ENCODE peak calls at places on chromosomes 13 and 19, in seven cellular contexts. R is ascending aorta; M is astrocyte; T is adrenal gland; Z is breast epithelium; D is CD8-positive, alpha-beta memory T cell; Q is spleen. C is an unnamed sample.

GRCh38 chr13:44379885-44380284 is 6.3 kb downstream of the SERP2 start:
- DNase-seq in Z (no peak), T (no peak), M (no peak), R (no peak), D (no peak), Q (no peak), C (no peak)

GRCh38 chr19:30419581-30420180 is 47.5 kb downstream of the ZNF536 start:
- DNase-seq in Q (no peak), Z (no peak), M (no peak), D (no peak), R (no peak), T (peak), C (no peak)

GRCh38 chr19:10020851-10021250 is 7.6 kb downstream of the RDH8 start:
- DNase-seq in T (no peak), Z (no peak), Q (no peak), M (no peak), R (no peak), D (no peak), C (no peak)

GRCh38 chr19:55324705-55325104 is 436 bp downstream of the TMEM150B start:
- DNase-seq in Q (no peak), R (no peak), D (no peak), T (no peak), M (no peak), Z (no peak), C (no peak)

GRCh38 chr13:30431269-30431950 is 9.1 kb downstream of the UBE2L5 start:
- DNase-seq in R (no peak), Z (no peak), Q (no peak), M (peak), T (no peak), D (no peak), C (no peak)

GRCh38 chr13:47679391-47679790 is 321.7 kb downstream of the SUCLA2 start:
- DNase-seq in T (no peak), Q (no peak), M (peak), R (no peak), Z (no peak), D (no peak), C (no peak)

GRCh38 chr19:40592170-40592569 is 9.0 kb upstream of the LTBP4 start:
- DNase-seq in M (peak), Z (no peak), T (no peak), Q (no peak), D (no peak), R (no peak), C (no peak)

GRCh38 chr13:90723381-90723780 is 624.1 kb upstream of the MIR17HG start:
- DNase-seq in R (no peak), M (peak), T (no peak), D (no peak), Z (no peak), Q (no peak), C (no peak)

GRCh38 chr13:45142440-45143345 is 22.4 kb downstream of the GTF2F2 start:
- DNase-seq in D (no peak), R (no peak), Z (no peak), M (no peak), T (no peak), Q (no peak), C (no peak)

GRCh38 chr13:67133476-67133875 is 96.7 kb downstream of the PCDH9 start:
- DNase-seq in R (no peak), Z (no peak), D (no peak), M (peak), T (no peak), Q (no peak), C (no peak)

GRCh38 chr19:48689438-48689837 is 6.3 kb upstream of the FUT2 start:
- DNase-seq in T (no peak), M (no peak), R (no peak), D (no peak), Z (no peak), Q (no peak), C (no peak)

GRCh38 chr13:31835932-31836331 is 96.6 kb downstream of the RXFP2 start:
- DNase-seq in T (no peak), M (peak), R (no peak), Q (no peak), D (no peak), Z (no peak), C (no peak)

GRCh38 chr19:5572556-5573286 is 5.0 kb upstream of the TINCR start:
- DNase-seq in Q (no peak), D (no peak), Z (no peak), T (no peak), R (no peak), M (no peak), C (no peak)

GRCh38 chr13:39968646-39969475 is 313.4 kb downstream of the COG6 start:
- DNase-seq in Q (no peak), Z (no peak), M (no peak), R (no peak), D (no peak), T (no peak), C (no peak)

GRCh38 chr19:5314012-5314906 is 26.4 kb downstream of the PTPRS start:
- DNase-seq in T (no peak), D (no peak), R (no peak), M (no peak), Q (no peak), Z (no peak), C (no peak)

GRCh38 chr19:12749938-12750521 is 1.6 kb upstream of the BEST2 start:
- DNase-seq in D (no peak), Q (no peak), R (no peak), M (peak), Z (no peak), T (no peak), C (no peak)

GRCh38 chr13:32019612-32020233 is 11.9 kb upstream of the FRY start:
- DNase-seq in R (no peak), T (peak), Z (no peak), D (no peak), M (peak), Q (no peak), C (no peak)

GRCh38 chr13:61135583-61135982 is 280.1 kb downstream of the PCDH20 start:
- DNase-seq in Z (no peak), Q (no peak), T (no peak), M (no peak), D (no peak), R (no peak), C (no peak)

GRCh38 chr13:113448545-113448884 is 4.8 kb downstream of the ADPRHL1 start:
- DNase-seq in R (peak), Z (peak), D (no peak), M (no peak), T (peak), Q (no peak), C (no peak)

GRCh38 chr13:109144693-109145437 is 515.5 kb downstream of the MYO16 start:
- DNase-seq in T (no peak), Q (no peak), M (no peak), D (no peak), Z (no peak), R (no peak), C (no peak)

GRCh38 chr13:20131057-20131832 is 29.6 kb downstream of the GJA3 start:
- DNase-seq in M (no peak), T (no peak), Q (no peak), Z (no peak), R (no peak), D (no peak), C (peak)

DNA sequence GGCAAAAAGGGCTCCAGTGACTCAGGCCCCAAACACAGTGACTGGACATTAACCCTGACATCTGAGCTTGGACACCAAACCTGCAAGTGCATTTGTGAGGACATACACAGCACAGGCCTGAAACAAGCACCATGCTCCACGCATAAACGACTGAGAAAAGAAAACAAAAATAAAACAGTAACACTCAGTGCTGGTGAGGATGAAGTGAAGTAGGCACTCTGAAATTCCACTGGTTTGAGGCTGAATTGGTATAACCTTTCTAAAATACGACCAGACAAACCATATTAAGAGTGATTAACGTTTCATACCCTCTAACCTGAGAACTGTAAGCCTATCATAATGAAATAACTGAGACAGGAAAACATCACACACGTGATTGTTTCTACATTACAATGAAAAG is 5.5 kb downstream of the SLC35E1 start:
- DNase-seq in D (no peak), Q (no peak), Z (no peak), M (no peak), R (no peak), T (no peak), C (no peak)
- H3K4me3 ChIP-seq in D (peak), Q (no peak), Z (no peak), M (no peak), R (no peak), T (no peak), C (no peak)

DNA sequence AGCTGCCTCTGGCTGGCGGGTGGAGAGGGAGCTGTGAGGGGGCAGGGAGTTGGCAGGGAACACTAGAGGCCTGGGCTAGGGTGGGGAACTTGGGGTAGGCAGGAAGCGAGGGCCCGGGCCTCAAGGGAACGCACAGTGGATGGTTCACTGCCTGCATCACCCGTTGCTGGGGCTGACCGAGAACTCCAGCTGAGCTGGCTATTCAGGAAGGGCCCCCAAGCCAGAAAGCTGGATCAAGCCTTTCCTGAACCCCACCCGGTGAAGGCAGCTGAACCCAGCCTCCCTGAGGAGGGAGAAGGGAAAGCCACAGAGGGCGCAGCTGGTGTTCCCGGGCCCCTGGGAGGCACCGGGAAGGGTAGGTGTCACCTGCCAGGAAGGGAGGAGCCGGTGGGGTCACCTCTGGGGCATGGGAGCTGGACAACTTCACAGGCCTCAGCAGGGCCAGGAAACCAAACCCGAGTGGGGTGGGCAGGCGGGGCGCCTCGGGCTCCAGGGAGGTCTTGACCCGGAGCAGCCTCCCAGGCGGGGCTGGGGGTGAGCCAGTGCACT is 13.9 kb downstream of the PALM start:
- DNase-seq in Z (no peak), R (no peak), T (peak), Q (peak), D (no peak), M (no peak), C (no peak)
- H3K4me3 ChIP-seq in Z (no peak), R (no peak), T (no peak), Q (no peak), D (no peak), M (no peak), C (no peak)

DNA sequence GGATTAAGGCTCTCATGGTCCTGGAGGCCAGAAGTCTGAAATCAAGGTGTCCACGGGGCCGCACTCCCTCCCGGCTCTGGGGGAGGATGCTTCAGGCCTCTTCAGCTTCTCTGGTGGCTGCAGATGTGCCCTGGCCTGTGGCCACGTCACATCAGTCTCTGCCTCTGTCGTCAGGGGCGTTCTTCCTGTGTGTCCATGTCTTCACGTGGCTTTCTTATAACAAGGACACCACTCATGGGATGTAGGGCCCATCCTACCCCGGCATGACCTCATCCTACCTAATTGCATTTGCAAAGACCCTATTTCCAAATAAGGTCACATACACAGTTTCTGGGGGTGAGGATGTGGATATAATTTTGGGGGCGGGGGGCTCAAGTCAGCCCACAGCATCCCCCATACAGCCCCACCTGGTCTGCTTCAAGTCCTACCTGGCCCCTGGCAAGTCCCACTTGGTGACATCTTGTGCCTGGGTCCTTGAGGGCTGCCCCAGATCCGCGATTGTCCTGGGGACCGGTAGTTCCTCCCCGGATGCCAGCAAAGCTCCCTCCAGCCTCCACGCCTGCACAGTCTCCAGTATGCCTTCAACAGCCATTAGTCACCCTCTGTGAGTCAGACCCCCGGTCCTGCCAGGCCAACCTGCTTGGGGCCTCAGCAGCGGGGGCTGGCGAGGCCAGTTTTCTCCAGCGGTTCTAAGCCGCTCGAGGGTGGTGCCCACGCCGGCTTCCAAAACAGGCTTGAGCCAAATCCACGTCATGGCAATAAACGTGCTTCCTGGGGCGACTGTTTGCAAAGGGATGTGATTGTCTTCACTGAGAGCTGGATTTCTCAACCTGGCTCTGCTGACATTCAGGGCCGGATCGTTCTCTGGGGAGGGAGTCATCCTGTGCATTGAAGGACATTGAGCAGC is 32.2 kb downstream of the MYO9B start:
- DNase-seq in M (peak), R (peak), Z (peak), Q (peak), D (no peak), T (peak), C (peak)
- H3K4me3 ChIP-seq in M (peak), R (peak), Z (no peak), Q (no peak), D (no peak), T (no peak), C (peak)

DNA sequence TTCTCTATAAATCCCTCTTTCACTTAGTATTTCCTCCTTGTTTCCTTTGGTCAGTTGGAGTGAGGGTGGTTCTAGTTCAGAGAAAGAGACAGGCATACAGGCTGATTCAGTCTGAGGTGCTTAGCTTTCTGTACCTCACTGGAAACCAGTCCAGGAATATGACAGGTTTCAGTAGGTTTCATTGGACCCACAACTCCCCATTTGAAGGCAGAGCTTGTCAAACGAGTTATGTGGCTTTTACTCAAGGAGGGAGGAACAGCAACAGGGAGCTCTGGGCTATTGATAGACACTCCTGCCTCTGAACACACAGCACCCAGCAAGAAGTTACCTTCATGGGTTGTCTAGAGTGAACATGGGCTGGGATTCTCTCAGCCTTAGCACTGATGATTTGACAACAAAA is 14.5 kb downstream of the ACTN4 start:
- DNase-seq in Z (no peak), R (no peak), Q (no peak), M (no peak), D (no peak), T (no peak), C (no peak)
- H3K4me3 ChIP-seq in Z (no peak), R (peak), Q (no peak), M (no peak), D (no peak), T (no peak), C (peak)

GRCh38 chr13:100636004-100636403 is 38.6 kb downstream of the TMTC4 start:
- DNase-seq in T (no peak), Q (no peak), D (no peak), Z (no peak), R (no peak), M (no peak), C (no peak)
- H3K4me3 ChIP-seq in T (no peak), Q (no peak), D (no peak), Z (no peak), R (no peak), M (no peak), C (no peak)

GRCh38 chr19:7916137-7916907 is 1.7 kb downstream of the TGFBR3L start:
- DNase-seq in D (peak), T (peak), R (no peak), Z (no peak), Q (peak), M (no peak), C (no peak)

GRCh38 chr19:7915250-7916136 is 863 bp downstream of the TGFBR3L start:
- DNase-seq in M (no peak), Z (no peak), T (peak), Q (no peak), R (no peak), D (no peak), C (no peak)

GRCh38 chr19:7917292-7918061 is 2.7 kb upstream of the SNAPC2 start:
- DNase-seq in M (peak), D (peak), T (peak), R (no peak), Z (no peak), Q (peak), C (no peak)

GRCh38 chr19:7918615-7919421 is 1.3 kb upstream of the SNAPC2 start:
- DNase-seq in Z (no peak), R (no peak), Q (peak), M (no peak), D (no peak), T (peak), C (no peak)

GRCh38 chr19:7916908-7917291 is 2.3 kb downstream of the TGFBR3L start:
- DNase-seq in D (no peak), T (no peak), Q (no peak), Z (no peak), M (no peak), R (no peak), C (no peak)
- H3K4me3 ChIP-seq in D (peak), T (no peak), Q (peak), Z (peak), M (no peak), R (peak), C (peak)

GRCh38 chr19:19155495-19156219 is 14.4 kb downstream of the MEF2B start:
- DNase-seq in M (no peak), D (no peak), R (no peak), T (no peak), Z (no peak), Q (no peak), C (no peak)

GRCh38 chr19:19159534-19159933 is 10.5 kb downstream of the MEF2B start:
- DNase-seq in M (no peak), D (no peak), R (no peak), Z (no peak), T (no peak), Q (no peak), C (no peak)

GRCh38 chr19:19160489-19161035 is 9.5 kb downstream of the MEF2B start:
- DNase-seq in R (no peak), T (no peak), M (no peak), D (no peak), Q (peak), Z (no peak), C (no peak)

GRCh38 chr19:19154768-19155494 is 15.1 kb downstream of the MEF2B start:
- DNase-seq in Q (no peak), R (no peak), T (no peak), Z (no peak), M (no peak), D (no peak), C (no peak)

GRCh38 chr19:19157808-19158207 is 12.3 kb downstream of the MEF2B start:
- DNase-seq in Q (no peak), T (no peak), D (no peak), R (no peak), Z (no peak), M (no peak), C (no peak)
- H3K4me3 ChIP-seq in Q (no peak), T (no peak), D (no peak), R (no peak), Z (no peak), M (no peak), C (no peak)

GRCh38 chr13:27791146-27791900 is 960 bp upstream of the GSX1 start:
- DNase-seq in Q (no peak), Z (no peak), D (no peak), T (no peak), R (no peak), M (no peak), C (no peak)
- H3K4me3 ChIP-seq in Q (peak), Z (peak), D (peak), T (no peak), R (peak), M (no peak), C (peak)